ENCODE peak calls at places on chromosome 21, in ten cellular contexts. C is H54; L is NCI-H2081 treated with DMSO at 0.1 percent for 48 hours; X is dorsolateral prefrontal cortex; D is brain pericyte; M is fibroblast of mammary gland; E is stimulated activated CD4-positive, alpha-beta T cell treated with anti-CD3 and anti-CD28 coated beads, Interleukin-4, amount 100 ng/mL, for 24 hours; G is thoracic aorta; J is Calu3; F is Kasumi-1. A is an unnamed sample.

GRCh38 chr21:39375446-39375845 is 26.6 kb upstream of the HMGN1 start:
- DNase-seq in C (no peak), L (no peak), X (no peak), D (no peak), M (no peak), E (no peak), G (no peak), J (no peak), F (no peak), A (no peak)

GRCh38 chr21:45408811-45409261 is 3.9 kb downstream of the COL18A1 start:
- DNase-seq in C (no peak), L (no peak), X (no peak), D (no peak), M (no peak), E (no peak), G (no peak), J (no peak), F (no peak), A (no peak)

GRCh38 chr21:42164064-42164789 is 54.7 kb upstream of the ABCG1 start:
- DNase-seq in C (no peak), L (no peak), X (peak), D (no peak), M (no peak), E (peak), G (no peak), J (peak), F (peak), A (peak)

GRCh38 chr21:29376556-29376955 is 77.8 kb downstream of the BACH1 start:
- DNase-seq in C (peak), L (no peak), X (no peak), D (no peak), M (peak), E (peak), G (no peak), J (peak), F (peak), A (peak)

GRCh38 chr21:31781737-31782136 is 49.8 kb upstream of the SCAF4 start:
- DNase-seq in C (peak), L (no peak), X (no peak), D (no peak), M (peak), E (no peak), G (peak), J (no peak), F (no peak), A (peak)

GRCh38 chr21:15062566-15062965 is 2.2 kb downstream of the NRIP1 start:
- DNase-seq in C (no peak), L (no peak), X (no peak), D (no peak), M (peak), E (no peak), G (no peak), J (no peak), F (peak), A (no peak)

GRCh38 chr21:32475162-32475812 is 62.8 kb downstream of the EVA1C start:
- DNase-seq in C (no peak), L (no peak), X (no peak), D (no peak), M (peak), E (no peak), G (no peak), J (no peak), F (no peak), A (no peak)

GRCh38 chr21:41009398-41010177 is 158.4 kb upstream of the BACE2 start:
- DNase-seq in C (no peak), L (no peak), X (no peak), D (no peak), M (no peak), E (no peak), G (no peak), J (no peak), F (no peak), A (no peak)

GRCh38 chr21:31873696-31874599 is 1.1 kb downstream of the HUNK start:
- DNase-seq in C (no peak), L (no peak), X (no peak), D (no peak), M (no peak), E (peak), G (no peak), J (peak), F (peak), A (no peak)

GRCh38 chr21:44958471-44959191 is 18.8 kb downstream of the SLX9 start:
- DNase-seq in C (peak), L (no peak), X (no peak), D (peak), M (peak), E (no peak), G (peak), J (no peak), F (peak), A (peak)

GRCh38 chr21:39385299-39386145 is 36.6 kb upstream of the HMGN1 start:
- DNase-seq in C (no peak), L (no peak), X (peak), D (no peak), M (peak), E (peak), G (no peak), J (peak), F (no peak), A (peak)

GRCh38 chr21:16241500-16241963 is 511.8 kb downstream of the USP25 start:
- DNase-seq in C (no peak), L (no peak), X (no peak), D (no peak), M (peak), E (no peak), G (no peak), J (no peak), F (peak), A (no peak)

GRCh38 chr21:45917241-45917640 is 64.3 kb upstream of the COL6A1 start:
- DNase-seq in C (no peak), L (no peak), X (no peak), D (no peak), M (no peak), E (no peak), G (no peak), J (no peak), F (no peak), A (no peak)

GRCh38 chr21:43267391-43268085 is 98.7 kb downstream of the CRYAA start:
- DNase-seq in C (no peak), L (no peak), X (no peak), D (no peak), M (no peak), E (no peak), G (no peak), J (no peak), F (no peak), A (no peak)

GRCh38 chr21:45182958-45183357 is 104.7 kb downstream of the POFUT2 start:
- DNase-seq in C (no peak), L (no peak), X (no peak), D (no peak), M (no peak), E (no peak), G (no peak), J (no peak), F (no peak), A (no peak)

GRCh38 chr21:46056450-46056903 is 41.4 kb upstream of the COL6A2 start:
- DNase-seq in C (no peak), L (no peak), X (peak), D (no peak), M (peak), E (no peak), G (peak), J (no peak), F (no peak), A (peak)

GRCh38 chr21:44637018-44637850 is at the start of gene KRTAP10-10:
- DNase-seq in C (no peak), L (no peak), X (no peak), D (no peak), M (no peak), E (no peak), G (no peak), J (no peak), F (no peak), A (no peak)

GRCh38 chr21:44702973-44703730 is 6.2 kb downstream of the KRTAP10-12 start:
- DNase-seq in C (no peak), L (peak), X (no peak), D (no peak), M (no peak), E (no peak), G (no peak), J (no peak), F (no peak), A (no peak)

GRCh38 chr21:45575993-45576837 is 34.0 kb upstream of the SLC19A1 start:
- DNase-seq in C (no peak), L (no peak), X (peak), D (no peak), M (no peak), E (no peak), G (no peak), J (no peak), F (no peak), A (no peak)

GRCh38 chr21:26085100-26085499 is 85.5 kb downstream of the APP start:
- DNase-seq in C (no peak), L (no peak), X (no peak), D (no peak), M (no peak), E (no peak), G (no peak), J (no peak), F (no peak), A (no peak)

GRCh38 chr21:41868062-41868710 is 11.0 kb downstream of the PRDM15 start:
- DNase-seq in C (no peak), L (no peak), X (no peak), D (no peak), M (peak), E (no peak), G (no peak), J (no peak), F (no peak), A (no peak)

GRCh38 chr21:45286671-45287437 is 841 bp downstream of the POFUT2 start:
- DNase-seq in C (no peak), L (no peak), X (peak), D (no peak), M (no peak), E (no peak), G (no peak), J (no peak), F (no peak), A (no peak)

GRCh38 chr21:9837946-9838801 is 683.2 kb upstream of the TPTE start:
- DNase-seq in C (no peak), L (no peak), X (no peak), D (no peak), M (no peak), E (no peak), G (no peak), J (no peak), F (no peak), A (no peak)

GRCh38 chr21:46066843-46067331 is 31.0 kb upstream of the COL6A2 start:
- DNase-seq in C (no peak), L (no peak), X (no peak), D (no peak), M (peak), E (no peak), G (no peak), J (no peak), F (no peak), A (no peak)

GRCh38 chr21:26795866-26796329 is 49.3 kb downstream of the ADAMTS1 start:
- DNase-seq in C (peak), L (no peak), X (peak), D (peak), M (peak), E (no peak), G (no peak), J (peak), F (no peak), A (peak)

GRCh38 chr21:38438476-38438893 is 59.8 kb downstream of the ERG start:
- DNase-seq in C (no peak), L (no peak), X (no peak), D (no peak), M (peak), E (no peak), G (no peak), J (peak), F (no peak), A (no peak)

GRCh38 chr21:18023099-18023498 is 203.9 kb upstream of the C21orf91 start:
- DNase-seq in C (no peak), L (no peak), X (no peak), D (no peak), M (no peak), E (no peak), G (no peak), J (no peak), F (no peak), A (no peak)

GRCh38 chr21:46662765-46663500 is 27.5 kb downstream of the PRMT2 start:
- DNase-seq in C (no peak), L (no peak), X (no peak), D (no peak), M (no peak), E (no peak), G (no peak), J (no peak), F (no peak), A (no peak)

GRCh38 chr21:32137266-32137665 is 141.6 kb downstream of the MIS18A start:
- DNase-seq in C (no peak), L (peak), X (no peak), D (no peak), M (no peak), E (no peak), G (no peak), J (no peak), F (no peak), A (no peak)

GRCh38 chr21:44253832-44254700 is 7.6 kb downstream of the DNMT3L start:
- DNase-seq in C (no peak), L (no peak), X (no peak), D (no peak), M (no peak), E (no peak), G (no peak), J (no peak), F (no peak), A (no peak)

GRCh38 chr21:15722591-15723324 is 7.0 kb upstream of the USP25 start:
- DNase-seq in C (no peak), L (no peak), X (no peak), D (no peak), M (no peak), E (no peak), G (no peak), J (peak), F (no peak), A (no peak)

GRCh38 chr21:19458295-19458694 is 1054.7 kb upstream of the TMPRSS15 start:
- DNase-seq in C (no peak), L (no peak), X (no peak), D (no peak), M (no peak), E (no peak), G (no peak), J (no peak), F (no peak), A (no peak)

GRCh38 chr21:14383596-14384210 is 757 bp upstream of the HSPA13 start:
- DNase-seq in C (no peak), L (no peak), X (no peak), D (no peak), M (peak), E (no peak), G (no peak), J (peak), F (no peak), A (no peak)

GRCh38 chr21:34661848-34662247 is 6.9 kb upstream of the CLIC6 start:
- DNase-seq in C (no peak), L (no peak), X (no peak), D (no peak), M (no peak), E (no peak), G (no peak), J (no peak), F (no peak), A (no peak)

GRCh38 chr21:15401331-15401730 is 328.5 kb upstream of the USP25 start:
- DNase-seq in C (no peak), L (no peak), X (no peak), D (no peak), M (peak), E (no peak), G (no peak), J (no peak), F (no peak), A (no peak)

GRCh38 chr21:32889596-32889995 is 118.0 kb upstream of the PAXBP1 start:
- DNase-seq in C (no peak), L (no peak), X (no peak), D (no peak), M (peak), E (no peak), G (no peak), J (no peak), F (no peak), A (no peak)

A was measured in gastrocnemius medialis.